ENCODE peak calls at places on chromosomes 3 and 15, in eight cellular contexts. R, S, F, X, J, Q, Y and T are unnamed samples.

GRCh38 chr15:41233367-41233771 is 2.3 kb downstream of the CHP1 start:
- DNase-seq in R (no peak), S (no peak), F (peak), X (no peak), J (peak), Q (no peak), Y (no peak), T (no peak)

GRCh38 chr3:179438836-179439235 is 12.4 kb downstream of the GNB4 start:
- DNase-seq in R (no peak), S (no peak), F (no peak), X (no peak), J (no peak), Q (no peak), Y (no peak), T (no peak)

GRCh38 chr15:72680931-72681330 is 5.1 kb downstream of the HIGD2B start:
- DNase-seq in R (no peak), S (no peak), F (no peak), X (peak), J (no peak), Q (no peak), Y (no peak), T (no peak)

GRCh38 chr15:31489801-31490646 is 163.4 kb downstream of the KLF13 start:
- DNase-seq in R (peak), S (peak), F (peak), X (peak), J (peak), Q (no peak), Y (peak), T (no peak)

GRCh38 chr3:176430244-176430893 is 766.9 kb downstream of the TBL1XR1 start:
- DNase-seq in R (no peak), S (peak), F (peak), X (peak), J (peak), Q (peak), Y (peak), T (no peak)

GRCh38 chr3:184965639-184966430 is 153.9 kb downstream of the VPS8 start:
- DNase-seq in R (no peak), S (no peak), F (no peak), X (no peak), J (no peak), Q (no peak), Y (no peak), T (no peak)

GRCh38 chr15:87874896-87875661 is 381.5 kb downstream of the NTRK3 start:
- DNase-seq in R (no peak), S (no peak), F (no peak), X (no peak), J (peak), Q (no peak), Y (peak), T (peak)

GRCh38 chr3:184337315-184337714 is at the start of gene FAM131A:
- DNase-seq in R (no peak), S (peak), F (no peak), X (no peak), J (peak), Q (no peak), Y (no peak), T (no peak)

GRCh38 chr3:31625358-31625757 is 92.6 kb downstream of the STT3B start:
- DNase-seq in R (no peak), S (no peak), F (no peak), X (no peak), J (no peak), Q (no peak), Y (no peak), T (no peak)

GRCh38 chr3:181709537-181710279 is 2.0 kb upstream of the SOX2 start:
- DNase-seq in R (peak), S (peak), F (peak), X (peak), J (peak), Q (no peak), Y (peak), T (peak)

GRCh38 chr3:72255736-72256559 is 471.0 kb upstream of the PROK2 start:
- DNase-seq in R (no peak), S (no peak), F (no peak), X (peak), J (peak), Q (no peak), Y (peak), T (no peak)

GRCh38 chr3:148158210-148158609 is 539.5 kb upstream of the AGTR1 start:
- DNase-seq in R (no peak), S (no peak), F (peak), X (no peak), J (peak), Q (peak), Y (no peak), T (no peak)

GRCh38 chr15:57562220-57562769 is 29.4 kb upstream of the MYZAP start:
- DNase-seq in R (no peak), S (no peak), F (no peak), X (no peak), J (no peak), Q (no peak), Y (no peak), T (no peak)

GRCh38 chr3:127456471-127457093 is 134.0 kb downstream of the TPRA1 start:
- DNase-seq in R (no peak), S (no peak), F (no peak), X (no peak), J (peak), Q (peak), Y (no peak), T (no peak)

GRCh38 chr3:38222032-38222634 is 43.5 kb upstream of the SLC22A13 start:
- DNase-seq in R (no peak), S (no peak), F (no peak), X (peak), J (no peak), Q (no peak), Y (no peak), T (no peak)

GRCh38 chr15:74752486-74753395 is 4.1 kb downstream of the CYP1A2 start:
- DNase-seq in R (no peak), S (no peak), F (no peak), X (no peak), J (peak), Q (peak), Y (no peak), T (no peak)

GRCh38 chr3:190522621-190523222 is 8.8 kb downstream of the IL1RAP start:
- DNase-seq in R (no peak), S (no peak), F (no peak), X (no peak), J (no peak), Q (no peak), Y (no peak), T (no peak)

GRCh38 chr15:75380773-75381172 is 12.4 kb upstream of the MAN2C1 start:
- DNase-seq in R (no peak), S (no peak), F (no peak), X (no peak), J (no peak), Q (no peak), Y (no peak), T (no peak)

GRCh38 chr15:89776274-89777072 is at the start of gene MESP2:
- DNase-seq in R (no peak), S (peak), F (peak), X (peak), J (peak), Q (no peak), Y (peak), T (peak)

GRCh38 chr15:41983621-41984571 is 11.5 kb upstream of the EHD4 start:
- DNase-seq in R (no peak), S (no peak), F (no peak), X (no peak), J (no peak), Q (no peak), Y (no peak), T (no peak)

GRCh38 chr3:172084871-172085556 is 45.6 kb downstream of the FNDC3B start:
- DNase-seq in R (no peak), S (no peak), F (no peak), X (no peak), J (no peak), Q (no peak), Y (no peak), T (no peak)